ENCODE peak calls at places on chromosomes 7 and 10, in six cellular contexts. A, W, F, Y, R and I are unnamed samples.

GRCh38 chr10:14016011-14016536 is 314.6 kb downstream of the FRMD4A start:
- DNase-seq in R (no peak), A (no peak), Y (no peak), F (no peak), W (no peak), I (no peak)

GRCh38 chr10:110919349-110919931 is at the start of gene SHOC2:
- DNase-seq in A (peak; percentile 93), Y (peak; percentile 100), F (no peak), R (peak; percentile 100), W (peak; percentile 99), I (peak; percentile 100)

GRCh38 chr7:149495785-149496641 is 1.6 kb downstream of the ZNF746 start:
- DNase-seq in F (no peak), W (peak; percentile 50), Y (no peak), A (peak; percentile 61), R (peak; percentile 87), I (no peak)

GRCh38 chr10:21688870-21689269 is 154.8 kb downstream of the MLLT10 start:
- DNase-seq in Y (no peak), W (no peak), R (no peak), A (no peak), F (no peak), I (no peak)

GRCh38 chr7:43208189-43208588 is 95.7 kb downstream of the HECW1 start:
- DNase-seq in A (no peak), R (no peak), Y (peak; percentile 58), W (no peak), F (no peak), I (no peak)

GRCh38 chr10:4684434-4684833 is 141.6 kb upstream of the AKR1E2 start:
- DNase-seq in Y (no peak), F (no peak), W (no peak), R (no peak), A (no peak), I (no peak)

GRCh38 chr10:127798116-127798515 is 61.1 kb downstream of the FOXI2 start:
- DNase-seq in R (no peak), A (no peak), Y (no peak), F (no peak), W (no peak), I (no peak)

GRCh38 chr10:86258940-86259339 is 107.7 kb downstream of the GRID1 start:
- DNase-seq in F (no peak), R (no peak), A (peak; percentile 78), W (no peak), Y (no peak), I (peak; percentile 54)

GRCh38 chr7:114533151-114533550 is 118.5 kb downstream of the FOXP2 start:
- DNase-seq in F (no peak), Y (peak; percentile 11), W (no peak), R (no peak), A (no peak), I (no peak)

GRCh38 chr10:54908019-54908418 is 107.0 kb upstream of the PCDH15 start:
- DNase-seq in R (no peak), Y (no peak), A (no peak), F (no peak), W (no peak), I (peak; percentile 40)

GRCh38 chr7:13949939-13950338 is 39.5 kb downstream of the ETV1 start:
- DNase-seq in F (no peak), A (no peak), Y (no peak), R (no peak), W (no peak), I (no peak)

GRCh38 chr7:45714521-45714820 is 140.3 kb downstream of the ADCY1 start:
- DNase-seq in R (no peak), Y (no peak), A (no peak), F (no peak), W (no peak), I (no peak)

GRCh38 chr7:150569245-150569644 is 2.1 kb downstream of the GIMAP4 start:
- DNase-seq in R (no peak), Y (no peak), F (no peak), W (no peak), A (no peak), I (peak; percentile 74)

GRCh38 chr7:158107806-158108205 is 479.8 kb downstream of the PTPRN2 start:
- DNase-seq in R (no peak), A (no peak), W (no peak), F (no peak), Y (no peak), I (no peak)

GRCh38 chr7:138878847-138879246 is 80.9 kb upstream of the ATP6V0A4 start:
- DNase-seq in R (no peak), W (no peak), F (no peak), A (no peak), Y (no peak), I (no peak)

GRCh38 chr7:150340024-150340749 is 1.2 kb downstream of the RARRES2 start:
- DNase-seq in R (no peak), F (no peak), Y (peak; percentile 71), A (no peak), W (no peak), I (no peak)

GRCh38 chr7:155471728-155472127 is 13.8 kb downstream of the EN2 start:
- DNase-seq in W (no peak), R (no peak), F (no peak), A (no peak), Y (no peak), I (no peak)

GRCh38 chr7:16978358-16979244 is 96.8 kb upstream of the AGR3 start:
- DNase-seq in R (no peak), Y (peak; percentile 52), A (no peak), W (no peak), F (no peak), I (no peak)

GRCh38 chr7:151051108-151051507 is 2.8 kb downstream of the ASIC3 start:
- DNase-seq in F (peak; percentile 82), R (no peak), Y (peak; percentile 95), W (no peak), A (no peak), I (no peak)

GRCh38 chr10:95447733-95448132 is 113.4 kb downstream of the SORBS1 start:
- DNase-seq in W (no peak), F (no peak), A (no peak), R (no peak), Y (no peak), I (no peak)

DNA sequence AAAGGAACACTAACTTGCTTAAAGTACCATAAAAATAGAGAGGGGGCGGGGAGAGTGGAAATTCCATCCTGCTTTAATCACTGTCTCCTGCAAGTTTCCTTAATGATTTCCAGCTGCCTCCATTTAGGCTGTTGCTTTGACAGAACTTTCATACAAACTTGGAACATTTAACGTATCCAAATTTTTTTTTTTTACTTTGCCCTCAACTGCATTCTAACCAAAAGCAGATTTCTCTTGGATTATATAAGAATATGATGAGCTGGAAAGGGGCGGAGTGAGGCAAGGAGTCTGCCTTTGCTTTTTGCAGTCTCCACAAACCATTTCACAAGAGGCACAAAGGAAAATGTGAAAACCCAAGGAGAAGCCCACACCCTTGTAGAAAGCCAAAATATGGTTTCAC is 46.6 kb upstream of the COL1A2 start:
- DNase-seq in R (peak; percentile 62), W (no peak), Y (no peak), F (no peak), A (peak; percentile 34), I (no peak)
- TF ChIP-seq POLR2AphosphoS5 in R (no peak), W (no peak), Y (no peak), F (no peak), A (peak; percentile 91), I (no peak)

GRCh38 chr7:34672430-34672829 is 14.4 kb downstream of the NPSR1 start:
- DNase-seq in A (no peak), W (no peak), Y (no peak), R (no peak), F (no peak), I (no peak)

GRCh38 chr7:34673066-34673465 is 15.0 kb downstream of the NPSR1 start:
- DNase-seq in W (no peak), F (no peak), Y (no peak), R (no peak), A (no peak), I (no peak)

GRCh38 chr7:34677491-34677890 is 19.5 kb downstream of the NPSR1 start:
- DNase-seq in R (no peak), A (no peak), W (no peak), F (no peak), Y (peak; percentile 11), I (no peak)

GRCh38 chr7:34675749-34676374 is 17.8 kb downstream of the NPSR1 start:
- DNase-seq in F (no peak), A (peak; percentile 37), Y (peak; percentile 75), R (no peak), W (no peak), I (no peak)
- TF ChIP-seq CTCF in F (peak; percentile 46), A (peak; percentile 83), Y (peak; percentile 93), R (no peak), W (peak; percentile 32), I (peak; percentile 54)

DNA sequence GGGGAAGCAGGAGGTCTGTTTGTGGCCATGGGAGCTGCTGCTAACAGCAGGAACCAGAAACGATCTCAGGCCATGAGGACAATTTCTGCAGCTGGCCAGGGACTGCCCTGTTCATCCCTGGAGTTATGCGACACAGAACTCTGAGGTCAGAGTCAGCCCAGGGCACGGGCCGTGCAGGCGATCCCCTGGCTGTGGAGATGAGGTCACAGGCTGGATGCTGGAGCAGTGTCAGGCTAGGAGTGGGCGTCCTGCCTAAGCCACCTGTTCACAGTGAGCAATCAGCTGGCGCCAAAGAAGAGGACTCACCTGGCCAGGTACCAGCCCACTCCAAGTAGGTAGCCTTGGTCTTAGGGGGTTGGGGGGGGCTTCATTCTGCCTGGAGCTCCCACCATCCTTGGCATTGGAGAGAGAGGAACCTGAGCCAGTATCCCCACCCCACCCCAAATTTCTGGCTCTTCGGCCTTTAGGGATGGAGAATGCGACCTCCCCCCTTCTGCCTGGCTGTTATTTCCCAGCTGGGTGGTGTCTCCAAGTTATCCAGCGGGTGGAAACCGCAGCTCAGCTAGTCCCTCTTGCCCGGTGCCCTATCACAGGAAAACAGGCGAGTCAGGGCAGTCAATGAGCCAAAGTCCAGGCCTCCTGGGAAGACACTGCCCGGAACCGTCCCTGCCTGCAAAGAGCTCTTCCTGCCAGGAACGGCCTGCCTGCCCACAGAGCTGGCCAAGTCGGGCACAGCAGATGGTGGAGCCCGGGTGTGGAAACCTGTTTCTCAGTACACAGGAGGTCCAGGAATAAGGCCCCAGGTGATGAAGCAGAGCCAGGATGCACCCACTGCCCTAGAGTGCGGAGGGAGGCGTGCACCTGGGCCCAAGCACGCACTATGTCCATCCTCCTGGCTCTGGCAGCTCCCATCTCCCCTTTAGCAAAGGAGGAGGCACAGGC is 1.8 kb upstream of the TTYH3 start:
- DNase-seq in F (no peak), Y (no peak), W (peak; percentile 83), A (no peak), R (peak; percentile 74), I (no peak)
- TF ChIP-seq POLR2AphosphoS5 in F (no peak), Y (no peak), W (peak; percentile 78), A (no peak), R (no peak), I (peak; percentile 62)

DNA sequence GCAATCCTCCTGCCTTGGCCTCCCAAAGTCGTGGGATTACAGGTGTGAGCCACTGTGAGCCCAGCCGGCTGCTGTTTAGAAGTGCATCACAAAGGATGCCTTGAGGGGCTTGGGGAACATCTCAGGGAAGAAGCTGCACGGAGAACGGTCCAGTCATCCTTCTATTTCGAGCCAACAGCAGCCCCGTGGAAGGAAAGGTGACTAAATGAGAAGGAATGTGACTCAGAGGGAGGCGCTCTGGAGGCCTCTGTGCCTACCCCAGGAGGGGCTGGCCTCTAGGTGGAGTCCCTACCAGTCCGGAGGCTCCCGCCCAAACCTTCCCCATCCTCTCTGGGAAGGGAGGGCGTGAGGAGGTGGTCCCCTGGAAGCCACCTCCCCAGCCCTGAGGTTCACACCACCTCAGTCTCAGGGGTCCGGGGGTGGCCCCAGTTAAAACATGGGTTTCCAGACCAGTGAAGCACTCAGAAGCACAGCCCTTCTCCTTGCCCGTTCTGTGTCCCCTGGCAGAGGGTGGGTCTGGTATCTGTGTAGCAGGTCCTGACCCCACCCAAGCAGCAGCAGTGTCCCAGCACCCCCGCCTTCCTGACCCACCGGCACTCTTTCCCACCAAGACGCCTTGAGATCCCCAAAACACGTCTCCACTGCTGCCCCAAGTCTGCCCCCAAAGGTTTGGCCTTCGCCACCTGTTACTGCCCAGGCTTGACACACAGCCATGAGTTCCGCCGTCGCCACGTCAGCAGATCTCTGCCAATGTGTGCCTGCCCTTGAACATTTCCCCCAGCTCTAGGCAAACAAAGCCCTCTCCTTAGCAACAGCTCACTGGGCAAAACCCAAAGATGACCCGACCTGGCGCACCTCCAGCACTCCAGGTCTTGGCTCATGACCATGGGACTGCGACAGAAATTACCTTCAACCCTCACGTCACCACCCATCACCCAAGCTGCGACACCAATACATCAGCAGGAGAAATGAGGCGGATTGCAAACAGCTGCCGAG is 75.9 kb downstream of the CTBP2 start:
- DNase-seq in Y (peak; percentile 68), F (no peak), W (no peak), A (peak; percentile 39), R (peak; percentile 61), I (peak; percentile 85)
- TF ChIP-seq CTCF in Y (peak; percentile 14), F (no peak), W (no peak), A (peak; percentile 42), R (no peak), I (no peak)